ENCODE peak calls at places on chromosomes 13 and 19, in six cellular contexts. S is K562, O is GM12891, K is HepG2, Q is H1, M is GM12878. F is an unnamed sample.

GRCh38 chr19:56927791-56928207 is 87.3 kb upstream of the PEG3 start:
- DNase-seq in S (no peak), O (no peak), K (peak), Q (no peak), M (no peak), F (no peak)

GRCh38 chr13:80454245-80454644 is 113.3 kb upstream of the SPRY2 start:
- DNase-seq in S (no peak), O (no peak), K (no peak), Q (no peak), M (peak), F (no peak)

GRCh38 chr19:51547397-51548212 is 16.1 kb upstream of the SIGLEC6 start:
- DNase-seq in S (peak), O (no peak), K (no peak), Q (no peak), M (no peak), F (no peak)

GRCh38 chr19:42220751-42221097 is 612 bp downstream of the ZNF526 start:
- DNase-seq in S (no peak), O (no peak), K (no peak), Q (no peak), M (no peak), F (no peak)

GRCh38 chr19:16075430-16076153 is 703 bp upstream of the TPM4 start:
- DNase-seq in S (no peak), O (no peak), K (no peak), Q (no peak), M (no peak), F (no peak)

GRCh38 chr13:73984201-73984600 is 150.0 kb downstream of the KLF12 start:
- DNase-seq in S (no peak), O (no peak), K (no peak), Q (no peak), M (no peak), F (no peak)

GRCh38 chr13:59458908-59459579 is 704.7 kb downstream of the DIAPH3 start:
- DNase-seq in S (no peak), O (no peak), K (no peak), Q (no peak), M (no peak), F (no peak)

GRCh38 chr19:38290631-38291147 is 13.4 kb upstream of the C19orf33 start:
- DNase-seq in S (no peak), O (no peak), K (no peak), Q (no peak), M (no peak), F (no peak)

GRCh38 chr19:16969127-16969526 is 57.5 kb downstream of the CPAMD8 start:
- DNase-seq in S (no peak), O (no peak), K (peak), Q (no peak), M (no peak), F (no peak)

GRCh38 chr13:46831588-46832194 is 34.7 kb upstream of the ESD start:
- DNase-seq in S (peak), O (no peak), K (peak), Q (peak), M (no peak), F (no peak)

GRCh38 chr19:31113250-31113685 is 236.0 kb downstream of the TSHZ3 start:
- DNase-seq in S (no peak), O (no peak), K (no peak), Q (no peak), M (no peak), F (no peak)

GRCh38 chr13:31967155-31967554 is 64.4 kb upstream of the FRY start:
- DNase-seq in S (no peak), O (no peak), K (no peak), Q (no peak), M (no peak), F (no peak)

GRCh38 chr13:75258159-75258782 is 223.7 kb downstream of the TBC1D4 start:
- DNase-seq in S (no peak), O (no peak), K (peak), Q (no peak), M (no peak), F (no peak)

GRCh38 chr19:39941615-39942507 is 7.4 kb upstream of the FCGBP start:
- DNase-seq in S (no peak), O (no peak), K (no peak), Q (no peak), M (peak), F (no peak)

GRCh38 chr13:28778308-28779215 is 41.6 kb upstream of the MTUS2 start:
- DNase-seq in S (no peak), O (no peak), K (no peak), Q (no peak), M (no peak), F (no peak)

GRCh38 chr19:41334793-41335192 is 18.9 kb downstream of the TGFB1 start:
- DNase-seq in S (no peak), O (no peak), K (no peak), Q (no peak), M (no peak), F (no peak)

GRCh38 chr19:18013621-18014111 is 5.7 kb downstream of the ARRDC2 start:
- DNase-seq in S (peak), O (no peak), K (peak), Q (no peak), M (no peak), F (no peak)

GRCh38 chr13:90197722-90198121 is 1149.8 kb upstream of the MIR17HG start:
- DNase-seq in S (no peak), O (no peak), K (no peak), Q (no peak), M (no peak), F (no peak)

GRCh38 chr13:28220166-28220565 is 81.8 kb downstream of the PAN3 start:
- DNase-seq in S (no peak), O (no peak), K (no peak), Q (no peak), M (no peak), F (no peak)

GRCh38 chr13:105971312-105971711 is 564.1 kb downstream of the EFNB2 start:
- DNase-seq in S (no peak), O (no peak), K (no peak), Q (no peak), M (no peak), F (no peak)

GRCh38 chr13:105996391-105997028 is 539.0 kb downstream of the EFNB2 start:
- DNase-seq in S (no peak), O (no peak), K (no peak), Q (no peak), M (no peak), F (no peak)

GRCh38 chr13:93981578-93981977 is 497.9 kb downstream of the DCT start:
- DNase-seq in S (no peak), O (no peak), K (no peak), Q (no peak), M (no peak), F (no peak)

GRCh38 chr19:34639491-34640085 is 37.4 kb downstream of the SCGB2B2 start:
- DNase-seq in S (peak), O (no peak), K (peak), Q (peak), M (peak), F (no peak)

GRCh38 chr19:29285187-29285687 is 72.3 kb upstream of the UQCRFS1 start:
- DNase-seq in S (no peak), O (no peak), K (no peak), Q (no peak), M (no peak), F (no peak)

GRCh38 chr19:38388310-38389100 is at the start of gene SPRED3:
- DNase-seq in S (peak), O (no peak), K (no peak), Q (peak), M (no peak), F (no peak)

GRCh38 chr19:48659768-48660167 is 13.0 kb downstream of the NTN5 start:
- DNase-seq in S (peak), O (no peak), K (no peak), Q (no peak), M (no peak), F (no peak)

GRCh38 chr13:109332501-109333499 is 453.6 kb downstream of the IRS2 start:
- DNase-seq in S (no peak), O (no peak), K (no peak), Q (no peak), M (no peak), F (no peak)

GRCh38 chr13:72886272-72887062 is 104.5 kb downstream of the PIBF1 start:
- DNase-seq in S (no peak), O (no peak), K (no peak), Q (no peak), M (no peak), F (no peak)

GRCh38 chr13:107202371-107203023 is 634.6 kb upstream of the ARGLU1 start:
- DNase-seq in S (no peak), O (no peak), K (peak), Q (no peak), M (no peak), F (no peak)

GRCh38 chr13:59208405-59209195 is 955.1 kb downstream of the DIAPH3 start:
- DNase-seq in S (no peak), O (no peak), K (no peak), Q (no peak), M (no peak), F (no peak)

GRCh38 chr13:112102243-112102642 is 35.3 kb downstream of the SOX1 start:
- DNase-seq in S (no peak), O (no peak), K (peak), Q (peak), M (no peak), F (no peak)

GRCh38 chr19:38228491-38229439 is 4.7 kb upstream of the DPF1 start:
- DNase-seq in S (peak), O (no peak), K (no peak), Q (peak), M (no peak), F (no peak)

DNA sequence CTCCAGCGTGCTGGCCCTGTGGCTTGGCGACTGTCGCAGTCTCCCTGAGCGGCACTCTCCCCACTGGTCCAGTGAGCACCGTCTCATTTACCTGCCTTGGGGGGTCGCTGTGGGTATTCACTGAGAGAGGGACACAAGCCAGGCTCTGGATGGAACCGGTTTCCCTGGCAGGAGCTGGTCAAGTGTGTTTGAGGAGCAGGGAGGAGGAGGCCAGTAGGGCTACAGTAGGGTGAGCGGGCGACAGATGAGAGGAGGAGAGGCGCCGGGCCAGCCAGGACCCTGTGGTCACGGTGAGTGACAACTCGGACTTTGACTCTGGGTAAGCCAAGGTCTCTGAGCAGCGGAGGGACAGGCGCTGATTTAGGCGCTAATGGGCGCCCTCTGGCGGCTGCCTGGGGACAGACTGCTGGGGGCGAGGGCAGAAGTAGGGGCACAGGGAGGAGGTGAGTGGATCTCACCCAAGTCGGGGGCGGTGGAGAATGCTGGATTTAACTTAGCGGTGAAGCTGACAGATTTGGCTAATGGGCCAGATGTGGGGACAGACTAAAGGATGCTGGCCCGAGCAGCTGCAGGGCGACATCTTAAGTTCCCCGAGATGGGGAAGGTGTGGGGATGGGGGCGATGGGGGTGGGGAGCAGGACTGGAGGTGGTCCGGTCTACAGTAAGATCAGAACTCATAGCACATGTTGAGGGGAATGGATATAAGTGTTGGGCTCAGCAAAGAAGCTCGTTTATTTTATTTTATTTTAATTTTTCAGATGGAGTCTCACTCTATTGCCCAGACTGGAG is 4.7 kb upstream of the PRMT1 start:
- DNase-seq in S (peak), O (peak), K (peak), Q (peak), M (no peak), F (peak)
- TF ChIP-seq POLR2A in S (no peak), O (no peak), K (peak), Q (no peak), M (peak), F (no peak)

GRCh38 chr19:19170053-19170945 is at the start of gene MEF2B:
- DNase-seq in S (peak), O (peak), K (peak), Q (peak), M (no peak), F (peak)

GRCh38 chr19:19171110-19171672 is 1.1 kb upstream of the MEF2B start:
- DNase-seq in S (no peak), O (no peak), K (no peak), Q (no peak), M (no peak), F (no peak)

GRCh38 chr19:19169236-19170052 is 619 bp downstream of the MEF2B start:
- DNase-seq in S (no peak), O (no peak), K (no peak), Q (no peak), M (no peak), F (no peak)

GRCh38 chr19:19167612-19168011 is 2.5 kb downstream of the MEF2B start:
- DNase-seq in S (no peak), O (no peak), K (no peak), Q (no peak), M (no peak), F (no peak)

DNA sequence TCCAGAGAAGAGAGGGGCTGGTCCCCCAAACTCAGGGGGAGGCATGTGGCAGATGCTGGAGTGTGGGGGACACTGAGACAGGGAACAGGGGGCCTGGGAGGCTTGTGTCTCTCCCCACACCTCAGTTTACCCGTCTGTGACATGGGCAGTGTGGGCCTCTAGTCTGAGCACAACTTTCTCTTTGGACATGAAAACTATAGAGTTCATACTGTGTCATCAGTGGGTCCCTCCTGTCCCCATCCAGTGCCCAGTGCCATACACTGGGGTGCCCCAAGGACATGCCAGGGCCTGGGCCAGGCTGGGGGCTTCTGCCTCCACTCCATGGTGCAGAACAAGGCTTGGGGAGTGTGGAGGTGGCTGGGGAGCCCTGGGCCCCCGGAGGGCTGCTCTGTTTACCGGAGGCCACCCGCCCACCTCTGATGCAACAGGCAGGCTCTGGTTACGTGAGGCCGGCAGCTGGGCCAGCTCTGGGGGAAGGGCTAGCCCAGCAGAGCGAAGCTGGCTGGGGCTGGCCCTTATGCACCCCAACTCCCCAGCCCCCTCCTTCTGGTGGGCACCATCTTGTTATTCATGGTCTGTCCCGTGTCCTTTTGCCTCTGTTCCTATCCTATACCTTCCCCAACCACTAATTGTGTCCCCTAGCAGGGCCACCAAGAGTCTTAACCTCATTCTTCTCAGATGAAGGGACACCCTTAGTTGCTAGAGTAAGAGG is 1.9 kb upstream of the MEF2B start:
- DNase-seq in S (peak), O (no peak), K (peak), Q (no peak), M (no peak), F (no peak)
- TF ChIP-seq TAF1 in S (no peak), O (no peak), K (peak), Q (no peak), M (no peak), F (no peak)

GRCh38 chr19:7970716-7971448 is 27.4 kb upstream of the TIMM44 start:
- DNase-seq in S (peak), O (peak), K (peak), Q (peak), M (no peak), F (peak)
- TF ChIP-seq POLR2AphosphoS5 in S (no peak), O (no peak), K (no peak), Q (no peak), M (no peak), F (no peak)

GRCh38 chr13:48236528-48237353 is 3.7 kb downstream of the ITM2B start:
- DNase-seq in S (no peak), O (no peak), K (no peak), Q (no peak), M (no peak), F (no peak)

GRCh38 chr13:48234652-48235099 is 1.7 kb downstream of the ITM2B start:
- DNase-seq in S (no peak), O (no peak), K (no peak), Q (no peak), M (no peak), F (no peak)

GRCh38 chr13:48233886-48234488 is 981 bp downstream of the ITM2B start:
- DNase-seq in S (no peak), O (no peak), K (no peak), Q (no peak), M (peak), F (no peak)

GRCh38 chr13:48235814-48236135 is 2.8 kb downstream of the ITM2B start:
- DNase-seq in S (no peak), O (no peak), K (no peak), Q (no peak), M (no peak), F (no peak)

DNA sequence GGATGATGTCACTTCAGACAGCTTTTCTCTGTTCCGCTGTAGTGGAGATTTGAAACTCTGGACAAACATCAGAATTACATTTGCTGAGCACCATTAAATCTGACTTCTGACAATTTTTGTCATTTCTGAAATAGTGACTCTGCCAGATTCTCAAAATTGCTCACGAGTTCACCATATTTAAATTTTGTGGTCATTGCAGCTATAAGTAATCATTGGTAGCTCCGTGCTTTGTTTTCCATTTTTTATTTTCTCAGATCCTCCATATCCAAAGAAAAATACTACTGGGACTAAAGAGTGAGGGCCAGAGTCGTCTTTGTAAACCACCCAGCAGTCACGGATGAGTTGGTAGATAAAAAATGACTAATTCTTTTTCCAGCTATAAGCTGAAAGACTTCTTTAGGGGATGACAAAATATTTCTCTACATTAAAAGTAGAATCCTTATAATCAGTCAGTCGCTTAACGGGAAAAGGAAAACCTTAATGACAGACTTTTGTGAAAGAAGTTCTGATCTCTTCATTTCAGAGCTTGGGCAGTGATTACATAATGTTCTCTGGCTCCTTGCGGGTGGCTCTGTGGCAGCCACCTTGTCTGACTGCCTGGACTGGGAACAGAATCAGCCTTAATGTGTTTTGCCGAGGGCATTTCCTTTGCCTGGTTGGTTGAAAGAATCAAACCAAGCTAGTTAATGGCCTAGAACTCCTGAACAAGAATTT is 2.3 kb downstream of the ITM2B start:
- DNase-seq in S (no peak), O (no peak), K (no peak), Q (no peak), M (peak), F (no peak)
- TF ChIP-seq POLR2A in S (no peak), O (no peak), K (no peak), Q (no peak), M (no peak), F (no peak)

GRCh38 chr13:113863511-113864302 is at the start of gene GAS6:
- DNase-seq in S (peak), O (peak), K (no peak), Q (peak), M (no peak), F (peak)
- TF ChIP-seq TAF1 in S (no peak), O (no peak), K (no peak), Q (peak), M (no peak), F (no peak)

DNA sequence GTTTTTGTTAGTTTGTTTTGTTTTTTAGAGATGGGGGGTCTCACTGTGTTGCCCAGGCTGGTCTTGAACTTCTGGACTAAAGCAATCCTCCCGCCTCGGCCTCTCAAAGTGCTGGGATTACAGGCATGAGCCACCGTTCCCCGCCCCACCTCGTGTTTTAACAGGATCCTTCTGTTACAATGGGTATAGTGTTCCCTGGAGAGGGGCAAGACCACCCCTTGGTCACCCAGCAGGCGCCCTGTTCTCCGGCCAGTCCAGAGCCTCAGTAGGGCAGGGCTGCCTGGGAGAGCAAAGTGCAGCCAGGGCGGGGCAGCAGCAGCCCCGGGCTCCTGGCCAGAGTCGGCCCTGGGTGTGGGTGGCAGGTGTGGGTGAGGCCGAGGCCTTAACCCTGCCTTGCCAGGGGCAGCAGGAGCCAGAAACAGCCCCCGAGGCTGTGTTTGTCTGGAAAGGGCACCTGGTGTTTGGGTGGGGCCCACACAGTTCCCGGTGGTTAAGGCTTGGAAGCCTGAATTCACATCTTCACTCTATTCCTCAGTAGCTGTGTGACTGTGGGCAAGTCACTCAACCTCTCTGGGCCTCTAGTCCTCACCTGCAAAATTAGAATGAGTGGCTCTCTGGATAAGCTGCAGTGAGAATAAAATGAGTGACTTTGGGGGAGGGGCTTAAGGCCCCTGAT is 7.2 kb downstream of the VASP start:
- DNase-seq in S (peak), O (no peak), K (peak), Q (no peak), M (no peak), F (no peak)
- TF ChIP-seq POLR2AphosphoS5 in S (no peak), O (no peak), K (no peak), Q (no peak), M (no peak), F (no peak)

F was measured in GM12892.